ENCODE peak calls at places on chromosome 15, in seven cellular contexts. One of them, this sample, is unnamed.

GRCh38 chr15:75202251-75203016 is 752 bp downstream of the C15orf39 start:
- DNase-seq in CD8-positive, alpha-beta T cell: peak; percentile 80
- DNase-seq in progenitor cell of endocrine pancreas: no peak
- DNase-seq in cardiac muscle cell: peak; percentile 71
- DNase-seq in left lung: peak; percentile 86
- DNase-seq in stomach: peak; percentile 85
- DNase-seq in AG09319: peak; percentile 68
- DNase-seq in this sample: peak; percentile 68

GRCh38 chr15:50549326-50549725 is 2.9 kb upstream of the USP50 start:
- DNase-seq in CD8-positive, alpha-beta T cell: no peak
- DNase-seq in progenitor cell of endocrine pancreas: no peak
- DNase-seq in cardiac muscle cell: no peak
- DNase-seq in left lung: no peak
- DNase-seq in stomach: no peak
- DNase-seq in AG09319: no peak
- DNase-seq in this sample: no peak

GRCh38 chr15:72939855-72940631 is 112.2 kb upstream of the NEO1 start:
- DNase-seq in CD8-positive, alpha-beta T cell: no peak
- DNase-seq in progenitor cell of endocrine pancreas: no peak
- DNase-seq in cardiac muscle cell: no peak
- DNase-seq in left lung: no peak
- DNase-seq in stomach: no peak
- DNase-seq in AG09319: no peak
- DNase-seq in this sample: no peak

GRCh38 chr15:28936081-28936480 is 50.3 kb downstream of the APBA2 start:
- DNase-seq in CD8-positive, alpha-beta T cell: no peak
- DNase-seq in progenitor cell of endocrine pancreas: no peak
- DNase-seq in cardiac muscle cell: no peak
- DNase-seq in left lung: no peak
- DNase-seq in stomach: no peak
- DNase-seq in AG09319: no peak
- DNase-seq in this sample: no peak

GRCh38 chr15:98855815-98856539 is 151.6 kb downstream of the PGPEP1L start:
- DNase-seq in CD8-positive, alpha-beta T cell: no peak
- DNase-seq in progenitor cell of endocrine pancreas: no peak
- DNase-seq in cardiac muscle cell: no peak
- DNase-seq in left lung: no peak
- DNase-seq in stomach: no peak
- DNase-seq in AG09319: no peak
- DNase-seq in this sample: no peak

GRCh38 chr15:89631902-89632264 is 23.4 kb downstream of the KIF7 start:
- DNase-seq in CD8-positive, alpha-beta T cell: no peak
- DNase-seq in progenitor cell of endocrine pancreas: no peak
- DNase-seq in cardiac muscle cell: no peak
- DNase-seq in left lung: no peak
- DNase-seq in stomach: no peak
- DNase-seq in AG09319: no peak
- DNase-seq in this sample: no peak

GRCh38 chr15:89333959-89334509 is 590 bp downstream of the POLG start:
- DNase-seq in CD8-positive, alpha-beta T cell: no peak
- DNase-seq in progenitor cell of endocrine pancreas: no peak
- DNase-seq in cardiac muscle cell: no peak
- DNase-seq in left lung: peak; percentile 44
- DNase-seq in stomach: no peak
- DNase-seq in AG09319: no peak
- DNase-seq in this sample: peak; percentile 18

GRCh38 chr15:31367730-31368344 is 41.2 kb downstream of the KLF13 start:
- DNase-seq in CD8-positive, alpha-beta T cell: no peak
- DNase-seq in progenitor cell of endocrine pancreas: no peak
- DNase-seq in cardiac muscle cell: no peak
- DNase-seq in left lung: no peak
- DNase-seq in stomach: no peak
- DNase-seq in AG09319: no peak
- DNase-seq in this sample: no peak

GRCh38 chr15:56821721-56822425 is 88.6 kb upstream of the ZNF280D start:
- DNase-seq in CD8-positive, alpha-beta T cell: peak; percentile 4
- DNase-seq in progenitor cell of endocrine pancreas: peak; percentile 43
- DNase-seq in cardiac muscle cell: peak; percentile 70
- DNase-seq in left lung: peak; percentile 44
- DNase-seq in stomach: peak; percentile 65
- DNase-seq in AG09319: peak; percentile 39
- DNase-seq in this sample: peak; percentile 53

DNA sequence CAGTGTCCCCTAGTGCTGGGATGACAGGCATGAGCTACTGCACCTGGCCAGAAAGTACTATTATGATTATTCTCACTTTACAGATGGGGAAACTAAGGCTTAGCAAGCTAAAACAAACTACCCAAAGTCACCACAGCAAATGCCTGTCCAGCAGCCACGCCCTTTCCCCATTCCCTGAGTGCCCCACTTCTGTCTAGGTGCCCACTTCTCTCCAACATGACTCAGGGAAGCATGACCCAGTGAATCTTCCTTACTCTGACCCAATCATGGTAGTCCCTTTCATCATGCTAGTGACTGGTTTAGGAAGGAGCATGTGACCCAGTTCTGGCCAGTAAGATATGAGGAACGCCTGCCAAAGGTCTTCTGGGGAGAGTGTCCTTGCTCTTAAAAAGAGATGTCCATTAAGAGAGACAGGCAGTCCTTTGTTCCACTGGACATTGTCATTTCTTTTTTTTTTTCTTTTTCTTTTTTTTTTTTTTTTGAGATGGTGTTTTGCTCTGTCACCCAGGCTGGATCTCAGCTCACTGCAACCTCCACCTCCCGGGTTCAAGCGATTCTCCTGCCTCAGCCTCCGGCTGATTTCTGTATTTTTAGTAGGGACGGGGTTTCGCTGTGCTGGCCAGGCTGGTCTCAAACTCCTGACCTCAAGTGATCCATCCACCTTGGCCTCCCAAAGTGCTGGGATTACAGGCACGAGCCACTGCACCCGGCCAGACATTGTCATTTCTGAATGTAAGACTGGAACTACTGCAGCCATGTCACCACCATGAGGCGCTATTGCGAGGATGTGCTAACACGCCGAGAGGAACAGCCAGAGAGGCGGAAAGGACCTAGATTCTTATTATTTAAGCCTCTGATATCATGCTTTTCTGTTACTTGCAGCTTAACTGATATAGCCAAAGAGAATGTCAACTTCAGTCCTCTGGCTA is 19.8 kb downstream of the MEGF11 start:
- DNase-seq in CD8-positive, alpha-beta T cell: no peak
- DNase-seq in progenitor cell of endocrine pancreas: no peak
- DNase-seq in cardiac muscle cell: no peak
- DNase-seq in left lung: no peak
- DNase-seq in stomach: no peak
- DNase-seq in AG09319: no peak
- DNase-seq in this sample: no peak
- TF ChIP-seq CTCF in CD8-positive, alpha-beta T cell: no peak
- TF ChIP-seq CTCF in progenitor cell of endocrine pancreas: peak; percentile 26
- TF ChIP-seq CTCF in cardiac muscle cell: peak; percentile 9
- TF ChIP-seq CTCF in left lung: no peak
- TF ChIP-seq CTCF in stomach: no peak
- TF ChIP-seq CTCF in AG09319: no peak
- TF ChIP-seq CTCF in this sample: no peak

DNA sequence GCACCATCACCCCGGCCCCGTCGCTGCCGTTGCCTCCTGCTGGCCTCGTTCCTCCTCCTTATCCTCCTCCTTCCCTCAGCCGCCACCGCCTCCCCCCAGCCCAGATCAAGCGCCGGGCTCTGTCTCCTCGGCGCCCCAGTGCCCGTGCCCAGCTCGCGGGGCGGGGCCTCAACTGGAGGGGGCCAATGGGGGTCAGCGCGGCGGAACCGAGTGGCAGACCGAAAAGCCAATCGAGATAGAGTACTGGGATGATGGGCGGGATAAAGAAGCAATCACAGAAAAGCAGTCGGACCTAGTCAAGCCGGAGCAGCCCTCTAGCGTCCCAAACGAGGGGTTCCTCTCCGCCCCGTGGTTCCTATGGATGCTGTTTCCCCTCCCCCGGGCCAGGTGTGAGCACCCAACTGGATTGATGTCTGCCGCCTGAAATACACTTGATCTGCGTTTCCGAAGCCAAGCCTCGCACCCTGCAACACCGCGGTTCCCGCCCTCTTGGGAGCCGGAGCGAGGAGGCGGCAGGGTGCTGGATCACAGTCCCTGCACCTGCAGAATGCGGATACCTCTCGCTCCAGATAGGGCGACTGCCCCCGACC is at the start of gene FRMD5:
- DNase-seq in CD8-positive, alpha-beta T cell: peak; percentile 76
- DNase-seq in progenitor cell of endocrine pancreas: peak; percentile 95
- DNase-seq in cardiac muscle cell: peak; percentile 95
- DNase-seq in left lung: peak; percentile 86
- DNase-seq in stomach: peak; percentile 91
- DNase-seq in AG09319: peak; percentile 91
- DNase-seq in this sample: peak; percentile 94
- TF ChIP-seq CTCF in CD8-positive, alpha-beta T cell: no peak
- TF ChIP-seq CTCF in progenitor cell of endocrine pancreas: peak; percentile 55
- TF ChIP-seq CTCF in cardiac muscle cell: peak; percentile 57
- TF ChIP-seq CTCF in left lung: no peak
- TF ChIP-seq CTCF in stomach: no peak
- TF ChIP-seq CTCF in AG09319: peak; percentile 58
- TF ChIP-seq CTCF in this sample: peak; percentile 35

GRCh38 chr15:81336568-81336967 is 12.6 kb upstream of the STARD5 start:
- DNase-seq in CD8-positive, alpha-beta T cell: peak; percentile 34
- DNase-seq in progenitor cell of endocrine pancreas: no peak
- DNase-seq in cardiac muscle cell: no peak
- DNase-seq in left lung: no peak
- DNase-seq in stomach: no peak
- DNase-seq in AG09319: no peak
- DNase-seq in this sample: no peak
- TF ChIP-seq CTCF in CD8-positive, alpha-beta T cell: peak; percentile 37
- TF ChIP-seq CTCF in progenitor cell of endocrine pancreas: peak; percentile 23
- TF ChIP-seq CTCF in cardiac muscle cell: peak; percentile 56
- TF ChIP-seq CTCF in left lung: peak; percentile 11
- TF ChIP-seq CTCF in stomach: no peak
- TF ChIP-seq CTCF in AG09319: peak; percentile 28
- TF ChIP-seq CTCF in this sample: no peak

DNA sequence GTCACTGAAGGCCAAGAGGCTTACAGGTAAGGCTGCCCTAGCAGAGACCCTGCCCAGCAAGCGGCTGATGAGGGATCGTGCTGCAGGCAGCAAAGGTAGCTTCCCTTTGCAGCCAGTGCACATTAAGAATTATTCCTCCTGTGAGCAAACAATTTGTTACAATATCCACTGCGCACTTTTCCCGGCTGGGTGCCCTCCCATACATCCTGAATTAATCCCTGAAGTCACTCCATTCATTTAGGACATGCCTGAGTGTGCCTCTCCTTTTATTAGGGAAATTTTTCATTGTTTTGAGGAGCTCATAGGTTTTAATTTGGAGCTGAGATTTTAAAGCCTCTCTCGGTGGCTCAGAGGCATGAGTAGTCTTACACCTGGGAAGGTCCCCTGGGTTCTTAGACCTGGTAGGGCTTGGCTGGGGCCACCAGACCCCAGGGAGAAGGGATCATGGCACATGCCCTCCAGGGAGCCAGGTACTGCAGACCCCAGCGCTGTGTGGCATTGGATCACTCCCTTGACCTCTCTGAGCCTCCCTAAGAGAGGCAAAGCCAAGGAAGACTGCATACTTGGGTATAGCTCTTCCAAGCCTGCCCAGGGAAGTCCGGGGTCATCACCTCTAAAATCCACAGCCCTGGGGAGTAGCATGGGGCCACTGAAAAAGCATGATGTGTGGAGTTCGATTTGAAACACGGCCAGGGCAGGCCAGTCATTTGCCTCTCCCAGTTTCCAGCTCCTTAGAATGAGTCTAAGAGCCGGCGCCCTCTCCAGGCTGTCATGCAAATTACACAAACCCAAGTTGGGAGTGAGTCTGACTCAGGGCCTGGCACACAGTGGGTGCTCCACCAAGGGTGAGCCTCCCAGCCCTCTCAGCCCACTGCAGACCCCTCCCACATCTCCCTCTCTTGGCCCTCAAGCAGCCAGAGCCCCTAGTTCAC is 151.9 kb upstream of the LINGO1 start:
- DNase-seq in CD8-positive, alpha-beta T cell: no peak
- DNase-seq in progenitor cell of endocrine pancreas: no peak
- DNase-seq in cardiac muscle cell: no peak
- DNase-seq in left lung: no peak
- DNase-seq in stomach: no peak
- DNase-seq in AG09319: no peak
- DNase-seq in this sample: peak; percentile 37
- TF ChIP-seq CTCF in CD8-positive, alpha-beta T cell: no peak
- TF ChIP-seq CTCF in progenitor cell of endocrine pancreas: peak; percentile 34
- TF ChIP-seq CTCF in cardiac muscle cell: peak; percentile 58
- TF ChIP-seq CTCF in left lung: no peak
- TF ChIP-seq CTCF in stomach: no peak
- TF ChIP-seq CTCF in AG09319: peak; percentile 29
- TF ChIP-seq CTCF in this sample: peak; percentile 38

GRCh38 chr15:37289109-37289765 is 188.9 kb upstream of the MEIS2 start:
- DNase-seq in CD8-positive, alpha-beta T cell: no peak
- DNase-seq in progenitor cell of endocrine pancreas: no peak
- DNase-seq in cardiac muscle cell: peak; percentile 52
- DNase-seq in left lung: no peak
- DNase-seq in stomach: no peak
- DNase-seq in AG09319: no peak
- DNase-seq in this sample: peak; percentile 8
- TF ChIP-seq CTCF in CD8-positive, alpha-beta T cell: no peak
- TF ChIP-seq CTCF in progenitor cell of endocrine pancreas: peak; percentile 42
- TF ChIP-seq CTCF in cardiac muscle cell: peak; percentile 43
- TF ChIP-seq CTCF in left lung: no peak
- TF ChIP-seq CTCF in stomach: no peak
- TF ChIP-seq CTCF in AG09319: no peak
- TF ChIP-seq CTCF in this sample: peak; percentile 36

DNA sequence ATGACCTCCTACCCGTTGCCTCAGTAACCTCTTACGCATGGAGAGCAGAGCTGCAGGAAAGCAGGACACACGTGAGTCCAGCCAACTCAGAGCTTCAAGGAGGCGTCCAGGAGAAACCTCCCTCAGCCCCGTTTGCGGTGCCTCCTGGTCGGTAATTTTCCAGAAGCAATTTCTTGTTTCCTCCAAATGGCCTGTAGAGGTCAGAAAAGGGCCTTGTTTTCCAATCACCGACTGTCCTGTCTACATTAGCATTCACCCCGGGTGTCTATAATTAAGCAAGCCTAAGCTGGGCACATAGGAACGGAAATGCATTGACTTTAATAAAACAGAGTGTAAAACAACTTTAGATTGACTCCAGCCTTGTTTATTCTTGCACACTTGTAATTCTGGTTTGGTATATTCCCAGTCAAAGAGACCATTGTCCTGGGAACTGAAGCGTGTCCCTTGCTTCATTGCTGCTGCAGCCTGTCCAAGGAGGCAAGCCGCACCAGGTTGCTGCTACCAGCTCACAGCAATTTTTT is 836.2 kb downstream of the AGBL1 start:
- DNase-seq in CD8-positive, alpha-beta T cell: no peak
- DNase-seq in progenitor cell of endocrine pancreas: no peak
- DNase-seq in cardiac muscle cell: peak; percentile 73
- DNase-seq in left lung: no peak
- DNase-seq in stomach: no peak
- DNase-seq in AG09319: no peak
- DNase-seq in this sample: peak; percentile 29
- TF ChIP-seq CTCF in CD8-positive, alpha-beta T cell: no peak
- TF ChIP-seq CTCF in progenitor cell of endocrine pancreas: peak; percentile 71
- TF ChIP-seq CTCF in cardiac muscle cell: peak; percentile 55
- TF ChIP-seq CTCF in left lung: peak; percentile 41
- TF ChIP-seq CTCF in stomach: peak; percentile 16
- TF ChIP-seq CTCF in AG09319: peak; percentile 9
- TF ChIP-seq CTCF in this sample: peak; percentile 54

GRCh38 chr15:68339481-68339880 is 61.9 kb downstream of the FEM1B start:
- DNase-seq in CD8-positive, alpha-beta T cell: no peak
- DNase-seq in progenitor cell of endocrine pancreas: no peak
- DNase-seq in cardiac muscle cell: no peak
- DNase-seq in left lung: no peak
- DNase-seq in stomach: no peak
- DNase-seq in AG09319: no peak
- DNase-seq in this sample: no peak
- TF ChIP-seq CTCF in CD8-positive, alpha-beta T cell: no peak
- TF ChIP-seq CTCF in progenitor cell of endocrine pancreas: no peak
- TF ChIP-seq CTCF in cardiac muscle cell: no peak
- TF ChIP-seq CTCF in left lung: no peak
- TF ChIP-seq CTCF in stomach: no peak
- TF ChIP-seq CTCF in AG09319: no peak
- TF ChIP-seq CTCF in this sample: no peak

GRCh38 chr15:58517252-58517681 is 85.5 kb downstream of the LIPC start:
- DNase-seq in CD8-positive, alpha-beta T cell: no peak
- DNase-seq in progenitor cell of endocrine pancreas: no peak
- DNase-seq in cardiac muscle cell: peak; percentile 5
- DNase-seq in left lung: no peak
- DNase-seq in stomach: no peak
- DNase-seq in AG09319: no peak
- DNase-seq in this sample: no peak
- TF ChIP-seq CTCF in CD8-positive, alpha-beta T cell: no peak
- TF ChIP-seq CTCF in progenitor cell of endocrine pancreas: no peak
- TF ChIP-seq CTCF in cardiac muscle cell: no peak
- TF ChIP-seq CTCF in left lung: no peak
- TF ChIP-seq CTCF in stomach: no peak
- TF ChIP-seq CTCF in AG09319: no peak
- TF ChIP-seq CTCF in this sample: no peak